ENCODE peak calls at places on chromosome 5, in ten cellular contexts. One of them, this sample, is unnamed.

GRCh38 chr5:93649234-93649900 is 66.3 kb downstream of the NR2F1 start:
- DNase-seq in testis: no peak
- DNase-seq in heart right ventricle: no peak
- DNase-seq in K562: no peak
- DNase-seq in ovary: no peak
- DNase-seq in uterus: no peak
- DNase-seq in tibial nerve: no peak
- DNase-seq in GM12878: no peak
- DNase-seq in cardiac muscle cell: no peak
- DNase-seq in left ventricle myocardium inferior: no peak
- DNase-seq in this sample: no peak

GRCh38 chr5:137206030-137206715 is 293.0 kb downstream of the SPOCK1 start:
- DNase-seq in K562: no peak
- DNase-seq in ovary: no peak
- DNase-seq in cardiac muscle cell: peak; percentile 72
- DNase-seq in testis: no peak
- DNase-seq in uterus: no peak
- DNase-seq in tibial nerve: no peak
- DNase-seq in heart right ventricle: no peak
- DNase-seq in GM12878: no peak
- DNase-seq in left ventricle myocardium inferior: no peak
- DNase-seq in this sample: no peak

GRCh38 chr5:31935702-31936347 is 238.3 kb downstream of the GOLPH3 start:
- DNase-seq in heart right ventricle: no peak
- DNase-seq in ovary: peak; percentile 56
- DNase-seq in tibial nerve: no peak
- DNase-seq in cardiac muscle cell: no peak
- DNase-seq in K562: no peak
- DNase-seq in uterus: peak; percentile 38
- DNase-seq in testis: peak; percentile 78
- DNase-seq in GM12878: no peak
- DNase-seq in left ventricle myocardium inferior: no peak
- DNase-seq in this sample: no peak

GRCh38 chr5:139149477-139150199 is 48.5 kb downstream of the SIL1 start:
- DNase-seq in uterus: no peak
- DNase-seq in left ventricle myocardium inferior: no peak
- DNase-seq in heart right ventricle: no peak
- DNase-seq in cardiac muscle cell: no peak
- DNase-seq in testis: no peak
- DNase-seq in tibial nerve: no peak
- DNase-seq in K562: no peak
- DNase-seq in GM12878: no peak
- DNase-seq in ovary: no peak
- DNase-seq in this sample: no peak

GRCh38 chr5:88583471-88583870 is 299.5 kb downstream of the MEF2C start:
- DNase-seq in K562: no peak
- DNase-seq in left ventricle myocardium inferior: no peak
- DNase-seq in uterus: no peak
- DNase-seq in ovary: no peak
- DNase-seq in cardiac muscle cell: no peak
- DNase-seq in heart right ventricle: no peak
- DNase-seq in GM12878: no peak
- DNase-seq in tibial nerve: no peak
- DNase-seq in testis: no peak
- DNase-seq in this sample: no peak

GRCh38 chr5:132474131-132474723 is 16.3 kb downstream of the IRF1 start:
- DNase-seq in left ventricle myocardium inferior: no peak
- DNase-seq in tibial nerve: no peak
- DNase-seq in heart right ventricle: no peak
- DNase-seq in GM12878: no peak
- DNase-seq in K562: no peak
- DNase-seq in cardiac muscle cell: no peak
- DNase-seq in ovary: no peak
- DNase-seq in testis: no peak
- DNase-seq in uterus: no peak
- DNase-seq in this sample: peak; percentile 27

GRCh38 chr5:113806250-113806649 is 292.8 kb downstream of the YTHDC2 start:
- DNase-seq in testis: no peak
- DNase-seq in K562: no peak
- DNase-seq in cardiac muscle cell: peak; percentile 17
- DNase-seq in left ventricle myocardium inferior: no peak
- DNase-seq in heart right ventricle: no peak
- DNase-seq in ovary: no peak
- DNase-seq in GM12878: no peak
- DNase-seq in tibial nerve: no peak
- DNase-seq in uterus: no peak
- DNase-seq in this sample: no peak

GRCh38 chr5:132342291-132343180 is 27.0 kb upstream of the SLC22A5 start:
- DNase-seq in uterus: no peak
- DNase-seq in left ventricle myocardium inferior: no peak
- DNase-seq in cardiac muscle cell: no peak
- DNase-seq in K562: no peak
- DNase-seq in GM12878: no peak
- DNase-seq in tibial nerve: no peak
- DNase-seq in ovary: no peak
- DNase-seq in testis: no peak
- DNase-seq in heart right ventricle: no peak
- DNase-seq in this sample: no peak

GRCh38 chr5:93348231-93348630 is 232.8 kb downstream of the NR2F1-AS1 start:
- DNase-seq in K562: no peak
- DNase-seq in tibial nerve: no peak
- DNase-seq in testis: no peak
- DNase-seq in heart right ventricle: no peak
- DNase-seq in ovary: no peak
- DNase-seq in uterus: no peak
- DNase-seq in cardiac muscle cell: no peak
- DNase-seq in left ventricle myocardium inferior: no peak
- DNase-seq in GM12878: no peak
- DNase-seq in this sample: no peak

GRCh38 chr5:137714931-137715330 is 21.0 kb downstream of the KLHL3 start:
- DNase-seq in testis: no peak
- DNase-seq in left ventricle myocardium inferior: no peak
- DNase-seq in uterus: no peak
- DNase-seq in K562: no peak
- DNase-seq in cardiac muscle cell: no peak
- DNase-seq in GM12878: no peak
- DNase-seq in ovary: no peak
- DNase-seq in heart right ventricle: no peak
- DNase-seq in tibial nerve: no peak
- DNase-seq in this sample: no peak

GRCh38 chr5:90421136-90421535 is 11.6 kb upstream of the CETN3 start:
- DNase-seq in cardiac muscle cell: peak; percentile 63
- DNase-seq in ovary: no peak
- DNase-seq in K562: no peak
- DNase-seq in left ventricle myocardium inferior: no peak
- DNase-seq in tibial nerve: no peak
- DNase-seq in GM12878: no peak
- DNase-seq in uterus: no peak
- DNase-seq in heart right ventricle: no peak
- DNase-seq in testis: no peak
- DNase-seq in this sample: no peak

GRCh38 chr5:181114844-181115778 is 15.9 kb downstream of the OR2V1 start:
- DNase-seq in tibial nerve: no peak
- DNase-seq in uterus: no peak
- DNase-seq in left ventricle myocardium inferior: no peak
- DNase-seq in ovary: no peak
- DNase-seq in heart right ventricle: no peak
- DNase-seq in cardiac muscle cell: no peak
- DNase-seq in testis: no peak
- DNase-seq in K562: no peak
- DNase-seq in GM12878: no peak
- DNase-seq in this sample: no peak

GRCh38 chr5:111119856-111120255 is 27.7 kb downstream of the WDR36 start:
- DNase-seq in ovary: no peak
- DNase-seq in testis: no peak
- DNase-seq in tibial nerve: no peak
- DNase-seq in left ventricle myocardium inferior: no peak
- DNase-seq in uterus: no peak
- DNase-seq in GM12878: no peak
- DNase-seq in cardiac muscle cell: no peak
- DNase-seq in K562: no peak
- DNase-seq in heart right ventricle: no peak
- DNase-seq in this sample: no peak

GRCh38 chr5:167985373-167985772 is 306.1 kb upstream of the WWC1 start:
- DNase-seq in uterus: no peak
- DNase-seq in testis: no peak
- DNase-seq in K562: no peak
- DNase-seq in GM12878: no peak
- DNase-seq in cardiac muscle cell: no peak
- DNase-seq in tibial nerve: no peak
- DNase-seq in ovary: no peak
- DNase-seq in left ventricle myocardium inferior: no peak
- DNase-seq in heart right ventricle: no peak
- DNase-seq in this sample: no peak
- H3K4me1 ChIP-seq in uterus: no peaks in the 10 kb centered on the region
- H3K4me1 ChIP-seq in testis: no peaks in the 10 kb centered on the region
- H3K4me1 ChIP-seq in K562: no peaks in the 10 kb centered on the region
- H3K4me1 ChIP-seq in GM12878: no peaks in the 10 kb centered on the region
- H3K4me1 ChIP-seq in cardiac muscle cell: no peaks in the 10 kb centered on the region
- H3K4me1 ChIP-seq in tibial nerve: no peaks in the 10 kb centered on the region
- H3K4me1 ChIP-seq in ovary: no peaks in the 10 kb centered on the region
- H3K4me1 ChIP-seq in left ventricle myocardium inferior: peaks cover 63% of the 10 kb centered on the region
- H3K4me1 ChIP-seq in heart right ventricle: no peaks in the 10 kb centered on the region
- H3K4me1 ChIP-seq in this sample: no peaks in the 10 kb centered on the region

GRCh38 chr5:74340476-74340875 is 300.1 kb downstream of the ENC1 start:
- DNase-seq in left ventricle myocardium inferior: no peak
- DNase-seq in cardiac muscle cell: no peak
- DNase-seq in ovary: no peak
- DNase-seq in tibial nerve: no peak
- DNase-seq in K562: no peak
- DNase-seq in GM12878: no peak
- DNase-seq in uterus: no peak
- DNase-seq in heart right ventricle: no peak
- DNase-seq in testis: no peak
- DNase-seq in this sample: no peak

GRCh38 chr5:74342189-74342588 is 298.3 kb downstream of the ENC1 start:
- DNase-seq in uterus: no peak
- DNase-seq in testis: no peak
- DNase-seq in heart right ventricle: no peak
- DNase-seq in cardiac muscle cell: no peak
- DNase-seq in tibial nerve: no peak
- DNase-seq in left ventricle myocardium inferior: no peak
- DNase-seq in K562: no peak
- DNase-seq in GM12878: no peak
- DNase-seq in ovary: no peak
- DNase-seq in this sample: no peak

GRCh38 chr5:74338101-74338388 is 302.5 kb downstream of the ENC1 start:
- DNase-seq in testis: no peak
- DNase-seq in left ventricle myocardium inferior: no peak
- DNase-seq in K562: no peak
- DNase-seq in uterus: no peak
- DNase-seq in GM12878: no peak
- DNase-seq in tibial nerve: no peak
- DNase-seq in ovary: no peak
- DNase-seq in cardiac muscle cell: no peak
- DNase-seq in heart right ventricle: no peak
- DNase-seq in this sample: no peak

GRCh38 chr5:74341221-74341620 is 299.3 kb downstream of the ENC1 start:
- DNase-seq in cardiac muscle cell: no peak
- DNase-seq in ovary: no peak
- DNase-seq in heart right ventricle: no peak
- DNase-seq in left ventricle myocardium inferior: no peak
- DNase-seq in K562: no peak
- DNase-seq in tibial nerve: no peak
- DNase-seq in GM12878: no peak
- DNase-seq in uterus: no peak
- DNase-seq in testis: no peak
- DNase-seq in this sample: no peak

GRCh38 chr5:74342948-74343682 is 297.4 kb downstream of the ENC1 start:
- DNase-seq in tibial nerve: no peak
- DNase-seq in ovary: no peak
- DNase-seq in heart right ventricle: no peak
- DNase-seq in uterus: no peak
- DNase-seq in K562: no peak
- DNase-seq in cardiac muscle cell: no peak
- DNase-seq in testis: no peak
- DNase-seq in left ventricle myocardium inferior: no peak
- DNase-seq in GM12878: no peak
- DNase-seq in this sample: no peak
- TF ChIP-seq CTCF in tibial nerve: no peak
- TF ChIP-seq CTCF in ovary: no peak
- TF ChIP-seq CTCF in heart right ventricle: no peak
- TF ChIP-seq CTCF in uterus: no peak
- TF ChIP-seq CTCF in K562: no peak
- TF ChIP-seq CTCF in cardiac muscle cell: no peak
- TF ChIP-seq CTCF in testis: no peak
- TF ChIP-seq CTCF in left ventricle myocardium inferior: no peak
- TF ChIP-seq CTCF in GM12878: no peak
- TF ChIP-seq CTCF in this sample: no peak

DNA sequence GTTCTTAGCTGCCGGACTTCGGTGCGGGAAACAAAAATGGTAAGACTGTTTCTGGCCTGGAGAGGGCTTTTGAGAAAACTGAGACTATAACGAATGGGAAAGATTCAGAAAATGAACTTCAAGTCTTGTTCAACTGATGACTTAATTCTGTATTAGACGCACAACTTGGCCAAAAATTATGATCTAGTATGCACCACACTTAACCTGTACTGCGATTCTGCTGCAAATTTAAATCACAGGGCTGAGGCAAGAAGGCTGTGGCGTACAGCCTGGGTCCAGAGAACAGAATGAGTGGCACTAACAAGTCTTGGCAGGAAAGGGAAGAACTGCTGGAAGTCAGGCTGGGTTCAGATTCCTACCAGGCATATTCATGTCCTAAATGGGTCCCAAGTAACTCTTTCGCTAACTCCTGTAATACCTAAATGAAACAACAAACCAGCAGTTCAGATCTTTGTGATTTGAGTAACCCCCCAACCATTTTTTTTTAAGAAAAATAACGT is 781 bp upstream of the COL23A1 start:
- DNase-seq in left ventricle myocardium inferior: no peak
- DNase-seq in ovary: no peak
- DNase-seq in tibial nerve: no peak
- DNase-seq in cardiac muscle cell: no peak
- DNase-seq in K562: no peak
- DNase-seq in GM12878: no peak
- DNase-seq in uterus: no peak
- DNase-seq in heart right ventricle: peak; percentile 18
- DNase-seq in testis: no peak
- DNase-seq in this sample: no peak
- H3K4me3 ChIP-seq in left ventricle myocardium inferior: peak overlapping the region; percentile 68
- H3K4me3 ChIP-seq in ovary: no peak overlapping the region
- H3K4me3 ChIP-seq in tibial nerve: no peak overlapping the region
- H3K4me3 ChIP-seq in cardiac muscle cell: no peak overlapping the region
- H3K4me3 ChIP-seq in K562: no peak overlapping the region
- H3K4me3 ChIP-seq in GM12878: no peak overlapping the region
- H3K4me3 ChIP-seq in uterus: no peak overlapping the region
- H3K4me3 ChIP-seq in heart right ventricle: peak overlapping the region; percentile 56
- H3K4me3 ChIP-seq in testis: peak overlapping the region; percentile 58
- H3K4me3 ChIP-seq in this sample: peak overlapping the region; percentile 57

DNA sequence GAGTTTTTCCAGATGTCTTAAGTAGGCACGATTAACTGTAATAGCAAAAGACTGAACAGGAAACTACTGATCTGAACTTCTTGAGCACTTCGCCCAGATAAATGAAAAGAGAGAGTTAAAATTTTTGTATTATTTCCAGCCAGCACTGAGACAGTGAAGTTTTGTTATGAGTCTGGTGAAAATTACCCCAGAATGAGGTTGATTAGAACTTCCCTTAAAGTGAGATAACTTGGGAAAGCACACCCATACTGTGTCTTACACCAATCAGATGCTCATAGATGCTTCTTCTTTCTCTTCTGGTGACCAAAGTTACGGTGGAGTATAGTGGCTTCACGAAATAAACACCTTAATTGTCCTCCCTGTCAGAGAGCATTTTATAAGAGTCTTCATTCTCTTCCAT is 131.8 kb upstream of the SLC12A2 start:
- DNase-seq in left ventricle myocardium inferior: no peak
- DNase-seq in ovary: no peak
- DNase-seq in K562: no peak
- DNase-seq in uterus: no peak
- DNase-seq in testis: no peak
- DNase-seq in tibial nerve: no peak
- DNase-seq in GM12878: no peak
- DNase-seq in heart right ventricle: no peak
- DNase-seq in cardiac muscle cell: no peak
- DNase-seq in this sample: no peak
- H3K4me1 ChIP-seq in left ventricle myocardium inferior: peaks cover 2% of the 10 kb centered on the region
- H3K4me1 ChIP-seq in ovary: no peaks in the 10 kb centered on the region
- H3K4me1 ChIP-seq in K562: no peaks in the 10 kb centered on the region
- H3K4me1 ChIP-seq in uterus: no peaks in the 10 kb centered on the region
- H3K4me1 ChIP-seq in testis: no peaks in the 10 kb centered on the region
- H3K4me1 ChIP-seq in tibial nerve: no peaks in the 10 kb centered on the region
- H3K4me1 ChIP-seq in GM12878: no peaks in the 10 kb centered on the region
- H3K4me1 ChIP-seq in heart right ventricle: no peaks in the 10 kb centered on the region
- H3K4me1 ChIP-seq in cardiac muscle cell: no peaks in the 10 kb centered on the region
- H3K4me1 ChIP-seq in this sample: no peaks in the 10 kb centered on the region

This sample was measured in tibial artery.